ENCODE peak calls at places on chromosome 18, in six cellular contexts. X, W, B, O, V and N are unnamed samples.

GRCh38 chr18:12003894-12004293 is 22.6 kb downstream of the IMPA2 start:
- DNase-seq in X (no peak), W (no peak), B (peak), O (no peak), V (no peak), N (no peak)

GRCh38 chr18:58394607-58395425 is 234.1 kb downstream of the ALPK2 start:
- DNase-seq in X (no peak), W (no peak), B (no peak), O (no peak), V (no peak), N (no peak)

GRCh38 chr18:79951545-79952456 is at the start of gene SLC66A2:
- DNase-seq in X (peak), W (no peak), B (peak), O (peak), V (peak), N (peak)

GRCh38 chr18:44452346-44452745 is 228.3 kb upstream of the SETBP1 start:
- DNase-seq in X (no peak), W (no peak), B (no peak), O (peak), V (no peak), N (no peak)

GRCh38 chr18:73975266-73975665 is 172.4 kb downstream of the FBXO15 start:
- DNase-seq in X (no peak), W (no peak), B (no peak), O (peak), V (no peak), N (no peak)

GRCh38 chr18:6745504-6746031 is 16.1 kb downstream of the ARHGAP28 start:
- DNase-seq in X (no peak), W (no peak), B (no peak), O (no peak), V (no peak), N (no peak)

GRCh38 chr18:70256994-70257393 is 31.9 kb upstream of the SOCS6 start:
- DNase-seq in X (no peak), W (no peak), B (no peak), O (no peak), V (no peak), N (no peak)

GRCh38 chr18:24536834-24537233 is 76.4 kb downstream of the HRH4 start:
- DNase-seq in X (no peak), W (no peak), B (no peak), O (no peak), V (no peak), N (no peak)

GRCh38 chr18:12361770-12362378 is 15.2 kb downstream of the AFG3L2 start:
- DNase-seq in X (no peak), W (no peak), B (no peak), O (peak), V (no peak), N (peak)

GRCh38 chr18:7152485-7152884 is 34.9 kb upstream of the LAMA1 start:
- DNase-seq in X (no peak), W (no peak), B (peak), O (peak), V (no peak), N (no peak)

GRCh38 chr18:64717026-64717425 is 568.1 kb upstream of the LINC00305 start:
- DNase-seq in X (no peak), W (no peak), B (no peak), O (no peak), V (no peak), N (no peak)

GRCh38 chr18:23593720-23594119 is 7.4 kb upstream of the NPC1 start:
- DNase-seq in X (no peak), W (peak), B (no peak), O (peak), V (no peak), N (peak)

GRCh38 chr18:7158201-7158600 is 40.6 kb upstream of the LAMA1 start:
- DNase-seq in X (no peak), W (peak), B (peak), O (peak), V (peak), N (peak)

GRCh38 chr18:57441395-57441794 is 6.2 kb downstream of the ONECUT2 start:
- DNase-seq in X (no peak), W (no peak), B (no peak), O (no peak), V (no peak), N (no peak)

GRCh38 chr18:46711444-46711863 is 45.4 kb downstream of the ST8SIA5 start:
- DNase-seq in X (no peak), W (no peak), B (no peak), O (no peak), V (no peak), N (no peak)

GRCh38 chr18:46053368-46054095 is 18.5 kb downstream of the PSTPIP2 start:
- DNase-seq in X (no peak), W (no peak), B (no peak), O (no peak), V (no peak), N (peak)

GRCh38 chr18:60508108-60508507 is 135.5 kb upstream of the MC4R start:
- DNase-seq in X (no peak), W (no peak), B (no peak), O (no peak), V (no peak), N (no peak)

GRCh38 chr18:59026831-59027410 is 112.8 kb upstream of the SEC11C start:
- DNase-seq in X (no peak), W (no peak), B (no peak), O (no peak), V (no peak), N (no peak)

GRCh38 chr18:24190590-24190989 is 51.7 kb downstream of the CABYR start:
- DNase-seq in X (no peak), W (no peak), B (no peak), O (no peak), V (no peak), N (no peak)

GRCh38 chr18:23982154-23983071 is 32.1 kb upstream of the TTC39C start:
- DNase-seq in X (no peak), W (no peak), B (peak), O (peak), V (no peak), N (peak)

GRCh38 chr18:23260932-23261590 is 125.8 kb downstream of the CABLES1 start:
- DNase-seq in X (no peak), W (no peak), B (no peak), O (no peak), V (no peak), N (no peak)

GRCh38 chr18:76256897-76257500 is 238.0 kb downstream of the ZNF516 start:
- DNase-seq in X (no peak), W (peak), B (no peak), O (peak), V (no peak), N (peak)

GRCh38 chr18:3814840-3815239 is 364.9 kb downstream of the TGIF1 start:
- DNase-seq in X (no peak), W (peak), B (no peak), O (peak), V (no peak), N (peak)

DNA sequence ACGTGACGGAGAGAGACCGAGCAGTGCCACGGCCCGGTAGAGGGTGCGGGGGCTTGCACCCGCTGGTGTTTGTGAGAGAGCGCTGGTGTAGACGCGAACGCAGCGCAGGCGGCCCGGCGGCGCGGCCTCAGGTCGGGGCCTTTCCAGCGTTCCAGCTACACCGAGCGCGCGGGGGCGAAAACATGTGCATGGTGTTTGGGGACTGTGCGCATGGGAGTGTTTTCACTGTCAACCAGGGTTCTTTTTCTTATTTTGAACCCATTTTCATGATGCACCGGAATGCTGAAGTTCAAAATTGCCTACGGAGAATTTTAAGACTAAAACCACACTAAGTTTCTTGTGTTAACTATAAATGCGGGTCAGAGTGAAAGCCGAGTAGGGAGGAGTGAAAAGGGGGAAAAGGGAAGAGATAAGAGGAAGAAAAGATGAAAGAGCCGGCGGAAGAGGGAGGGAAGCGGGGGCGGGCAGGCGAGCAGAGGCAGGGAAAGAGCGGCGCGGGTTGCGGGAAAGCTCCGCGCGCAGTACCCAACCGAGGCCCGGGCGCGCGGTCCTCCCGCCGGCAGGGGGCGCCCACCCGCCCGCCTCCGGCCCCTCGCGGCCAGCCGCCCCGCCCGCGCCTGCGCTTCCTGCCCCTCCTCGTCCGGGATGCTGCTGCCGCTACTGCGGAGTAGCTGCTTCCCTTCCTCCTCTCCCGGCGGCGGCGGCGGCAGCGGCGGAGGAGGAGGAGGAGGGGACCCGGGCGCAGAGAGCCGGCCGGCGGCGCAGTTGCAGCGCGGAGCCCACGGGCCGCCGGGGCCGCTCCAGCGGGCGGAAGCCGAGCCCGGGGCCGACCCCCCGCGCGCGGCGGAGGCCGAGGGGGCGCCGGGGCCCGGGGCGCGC is at the start of gene RAB12:
- DNase-seq in X (peak), W (no peak), B (peak), O (peak), V (peak), N (peak)
- TF ChIP-seq CTCF in X (peak), W (peak), B (peak), O (peak), V (peak), N (peak)

GRCh38 chr18:9474103-9474982 is 970 bp upstream of the RALBP1 start:
- DNase-seq in X (peak), W (no peak), B (peak), O (peak), V (peak), N (peak)
- TF ChIP-seq CTCF in X (no peak), W (no peak), B (no peak), O (no peak), V (no peak), N (no peak)

DNA sequence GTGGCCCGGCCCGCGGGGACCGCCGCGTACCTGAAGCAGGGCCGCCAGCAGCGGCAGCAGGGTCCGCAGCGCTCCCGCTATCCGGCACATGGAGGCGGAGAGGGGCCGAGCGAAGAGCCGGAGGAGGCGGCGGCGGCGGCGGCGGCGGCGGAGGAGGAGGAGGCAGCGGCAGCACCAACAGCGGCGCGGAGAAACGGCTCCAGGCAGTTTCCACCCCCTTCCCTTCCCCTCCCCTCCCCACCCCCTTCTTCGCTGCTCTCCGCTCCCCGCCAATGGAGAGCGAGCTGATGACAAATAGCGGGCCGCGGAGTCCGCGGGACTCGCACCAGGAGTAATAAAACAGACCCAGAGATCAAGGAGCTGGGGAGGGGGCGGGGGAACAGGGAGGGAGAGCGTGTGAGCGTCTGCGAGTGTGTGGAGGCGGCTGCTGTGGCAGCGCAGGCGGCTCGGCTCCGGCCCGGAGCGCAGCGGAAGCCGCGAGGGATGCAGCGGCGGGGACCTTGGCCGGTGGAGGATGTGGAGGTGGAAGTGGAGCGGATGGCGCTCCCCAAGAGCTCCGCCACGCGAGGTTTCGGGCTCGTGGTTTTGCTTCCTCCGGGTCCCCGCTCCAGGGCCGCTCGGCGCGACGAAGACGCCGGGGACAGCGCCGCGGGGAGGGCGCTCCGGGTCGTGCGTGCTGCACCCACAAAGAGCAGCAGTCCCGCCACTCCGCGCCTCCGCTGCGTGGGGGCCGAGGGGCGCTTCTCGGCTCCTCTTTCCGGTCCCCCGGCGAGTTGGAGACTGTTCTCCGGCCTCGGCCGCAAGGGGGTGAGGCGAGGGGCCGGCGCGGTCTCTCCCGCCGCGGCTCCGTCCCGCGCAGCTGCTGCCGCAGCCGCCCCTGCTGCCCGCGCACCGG is at the start of gene CDH2:
- DNase-seq in X (peak), W (peak), B (peak), O (peak), V (no peak), N (peak)
- TF ChIP-seq CTCF in X (no peak), W (peak), B (no peak), O (no peak), V (no peak), N (peak)

DNA sequence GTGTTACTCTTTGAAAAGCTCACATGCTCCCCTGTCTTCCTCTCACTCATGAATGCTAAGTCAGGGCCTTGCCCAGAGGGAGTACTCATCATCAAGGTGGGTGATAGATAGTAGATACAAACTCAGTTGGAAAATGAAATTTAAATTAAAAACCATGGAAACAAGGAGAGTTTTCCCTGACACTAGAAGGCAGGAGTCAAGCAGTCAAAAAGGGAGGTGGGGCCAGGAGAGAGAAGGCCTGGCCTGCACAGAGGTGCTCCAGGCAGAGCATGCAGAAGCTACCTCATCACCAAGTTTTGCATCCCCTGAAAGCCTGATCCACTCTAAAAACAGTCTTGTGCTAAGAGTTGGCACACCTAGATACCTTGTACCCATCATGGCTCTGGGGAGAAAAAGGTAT is 143.7 kb downstream of the MYO5B start:
- DNase-seq in X (no peak), W (no peak), B (no peak), O (peak), V (no peak), N (no peak)
- TF ChIP-seq CTCF in X (no peak), W (no peak), B (no peak), O (no peak), V (no peak), N (peak)

GRCh38 chr18:56298935-56299334 is 339.5 kb downstream of the TXNL1 start:
- DNase-seq in X (no peak), W (peak), B (no peak), O (peak), V (no peak), N (peak)
- TF ChIP-seq CTCF in X (no peak), W (peak), B (no peak), O (peak), V (no peak), N (peak)

GRCh38 chr18:35856178-35856577 is 116.3 kb upstream of the RMP24 start:
- DNase-seq in X (no peak), W (no peak), B (no peak), O (no peak), V (no peak), N (no peak)
- TF ChIP-seq CTCF in X (no peak), W (no peak), B (no peak), O (no peak), V (no peak), N (no peak)

DNA sequence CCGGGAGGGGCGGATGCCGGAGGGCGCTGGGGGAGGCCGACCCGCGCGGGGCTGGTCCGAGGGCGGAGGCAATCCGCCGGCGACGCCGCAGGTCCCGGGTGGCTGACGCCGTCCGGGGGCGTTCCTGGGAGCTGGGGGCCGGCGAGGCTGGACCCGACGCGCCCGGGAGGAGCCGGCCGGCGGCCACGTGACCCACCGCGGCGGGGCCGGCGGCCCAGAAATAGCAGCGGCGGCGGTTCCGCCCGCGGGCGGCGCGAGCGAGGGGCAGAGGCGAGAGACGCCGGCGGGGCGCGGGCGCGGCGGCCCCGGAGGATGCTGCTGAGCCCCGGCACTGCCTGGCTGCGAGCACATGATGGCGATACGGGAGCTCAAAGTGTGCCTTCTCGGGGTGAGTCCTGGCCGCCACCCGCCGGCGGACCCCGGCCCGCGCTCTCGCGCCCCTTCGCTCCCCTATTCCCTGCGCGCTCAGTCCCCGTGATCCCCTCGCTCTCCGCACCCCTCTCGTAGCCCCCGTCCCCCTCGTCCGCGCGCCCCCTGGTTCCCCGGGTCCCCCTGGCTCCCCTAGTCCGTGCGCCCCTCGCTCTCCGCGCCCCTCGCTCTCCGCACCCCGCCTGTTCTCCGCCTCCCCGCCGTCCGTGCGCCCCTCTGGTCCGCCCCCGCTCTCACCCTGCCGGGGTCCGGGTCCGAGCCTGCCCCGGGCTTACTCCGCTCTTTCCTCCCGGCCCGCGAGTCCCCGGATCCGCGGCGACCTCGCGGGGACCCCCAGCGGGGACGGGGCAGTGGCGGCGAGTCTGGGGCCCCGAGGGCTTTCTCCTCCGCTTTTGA is at the start of gene RAB31:
- DNase-seq in X (peak), W (no peak), B (peak), O (peak), V (no peak), N (peak)
- TF ChIP-seq CTCF in X (no peak), W (no peak), B (no peak), O (no peak), V (peak), N (no peak)

DNA sequence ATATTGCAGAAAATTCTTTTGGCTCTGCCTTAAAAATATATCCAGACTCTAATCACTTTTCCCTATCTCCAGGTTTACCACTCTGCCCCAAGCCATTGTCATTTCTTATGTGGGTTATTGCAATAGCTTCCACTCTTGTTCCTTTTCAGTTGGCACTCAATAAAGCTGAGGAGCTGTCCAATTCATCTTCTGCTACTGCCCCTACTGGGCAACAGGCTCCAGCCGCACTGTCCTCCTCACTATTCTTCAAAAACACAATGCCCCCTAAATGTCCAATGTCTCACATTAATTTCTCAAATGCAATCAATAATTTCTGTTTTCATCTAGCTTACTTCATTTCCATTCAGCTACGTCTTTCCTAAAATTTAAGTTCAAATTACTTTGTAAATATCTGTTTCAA is 1262.5 kb upstream of the CDH2 start:
- DNase-seq in X (no peak), W (no peak), B (no peak), O (peak), V (no peak), N (no peak)
- TF ChIP-seq CTCF in X (no peak), W (no peak), B (no peak), O (peak), V (no peak), N (peak)